ENCODE peak calls at places on chromosomes 5 and 9, in five cellular contexts. Y, S, T, B and O are unnamed samples.

GRCh38 chr5:171477666-171478065 is 58.2 kb downstream of the FGF18 start:
- DNase-seq in T (no peak), Y (no peak), B (no peak), S (no peak), O (no peak)

GRCh38 chr5:1852324-1852947 is 30.3 kb downstream of the IRX4 start:
- DNase-seq in B (no peak), S (no peak), T (no peak), Y (no peak), O (no peak)

GRCh38 chr9:123954921-123955320 is 25.0 kb upstream of the DENND1A start:
- DNase-seq in Y (no peak), S (no peak), B (peak; percentile 74), T (peak; percentile 9), O (no peak)

GRCh38 chr5:103624035-103624461 is 61.5 kb upstream of the NUDT12 start:
- DNase-seq in Y (no peak), S (peak; percentile 91), T (peak; percentile 73), B (no peak), O (no peak)

GRCh38 chr5:8961219-8961618 is 584.7 kb downstream of the SEMA5A start:
- DNase-seq in Y (no peak), B (no peak), S (no peak), T (no peak), O (no peak)

GRCh38 chr5:149094996-149095395 is 32.1 kb upstream of the SH3TC2 start:
- DNase-seq in Y (no peak), T (peak; percentile 28), B (no peak), S (no peak), O (no peak)

GRCh38 chr9:134644715-134645606 is 3.4 kb downstream of the COL5A1 start:
- DNase-seq in T (peak; percentile 92), S (peak; percentile 96), B (peak; percentile 93), Y (no peak), O (no peak)

GRCh38 chr9:100492952-100493351 is 20.0 kb downstream of the TMEFF1 start:
- DNase-seq in Y (no peak), S (peak; percentile 41), B (no peak), T (no peak), O (no peak)

GRCh38 chr5:6495433-6496206 is 47.0 kb downstream of the UBE2QL1 start:
- DNase-seq in B (no peak), T (no peak), S (no peak), Y (no peak), O (no peak)

GRCh38 chr9:31597977-31598376 is 786.5 kb upstream of the ACO1 start:
- DNase-seq in B (peak; percentile 39), S (peak; percentile 44), Y (no peak), T (peak; percentile 96), O (no peak)

GRCh38 chr5:15472116-15472515 is 27.9 kb upstream of the FBXL7 start:
- DNase-seq in S (no peak), Y (no peak), B (no peak), T (no peak), O (no peak)

GRCh38 chr9:136690104-136690840 is 3.0 kb upstream of the AGPAT2 start:
- DNase-seq in S (no peak), Y (no peak), T (no peak), B (no peak), O (no peak)

GRCh38 chr5:133531634-133532033 is 80.7 kb downstream of the FSTL4 start:
- DNase-seq in B (no peak), Y (no peak), T (no peak), S (peak; percentile 14), O (no peak)

GRCh38 chr5:143124593-143124992 is 278.9 kb downstream of the NR3C1 start:
- DNase-seq in T (no peak), Y (no peak), S (no peak), B (peak; percentile 11), O (no peak)

GRCh38 chr9:131464354-131465000 is 38.2 kb upstream of the POMT1 start:
- DNase-seq in T (no peak), B (no peak), Y (no peak), S (no peak), O (no peak)

GRCh38 chr9:129549139-129549538 is 71.8 kb downstream of the C9orf50 start:
- DNase-seq in T (no peak), B (no peak), Y (no peak), S (no peak), O (no peak)
- H3K4me3 ChIP-seq in T (no peak overlapping the region), B (no peak overlapping the region), Y (no peak overlapping the region), S (peak overlapping the region; percentile 28), O (no peak overlapping the region)

GRCh38 chr5:144487207-144487606 is 316.5 kb downstream of the KCTD16 start:
- DNase-seq in T (no peak), S (no peak), B (peak; percentile 18), Y (no peak), O (no peak)
- TF ChIP-seq CTCF in T (peak; percentile 13), S (peak; percentile 8), B (peak; percentile 47), Y (no peak), O (peak; percentile 13)

GRCh38 chr5:108728566-108729305 is 19.0 kb upstream of the FER start:
- DNase-seq in B (no peak), S (no peak), Y (peak; percentile 46), T (peak; percentile 8), O (no peak)

GRCh38 chr5:108727639-108728565 is 19.8 kb upstream of the FER start:
- DNase-seq in Y (peak; percentile 46), B (peak; percentile 92), T (peak; percentile 77), S (peak; percentile 92), O (peak; percentile 82)

GRCh38 chr5:108727154-108727638 is 20.5 kb upstream of the FER start:
- DNase-seq in B (no peak), T (peak; percentile 35), S (no peak), Y (no peak), O (no peak)

GRCh38 chr5:108729306-108729645 is 18.4 kb upstream of the FER start:
- DNase-seq in S (no peak), T (peak; percentile 28), Y (no peak), B (peak; percentile 15), O (no peak)

DNA sequence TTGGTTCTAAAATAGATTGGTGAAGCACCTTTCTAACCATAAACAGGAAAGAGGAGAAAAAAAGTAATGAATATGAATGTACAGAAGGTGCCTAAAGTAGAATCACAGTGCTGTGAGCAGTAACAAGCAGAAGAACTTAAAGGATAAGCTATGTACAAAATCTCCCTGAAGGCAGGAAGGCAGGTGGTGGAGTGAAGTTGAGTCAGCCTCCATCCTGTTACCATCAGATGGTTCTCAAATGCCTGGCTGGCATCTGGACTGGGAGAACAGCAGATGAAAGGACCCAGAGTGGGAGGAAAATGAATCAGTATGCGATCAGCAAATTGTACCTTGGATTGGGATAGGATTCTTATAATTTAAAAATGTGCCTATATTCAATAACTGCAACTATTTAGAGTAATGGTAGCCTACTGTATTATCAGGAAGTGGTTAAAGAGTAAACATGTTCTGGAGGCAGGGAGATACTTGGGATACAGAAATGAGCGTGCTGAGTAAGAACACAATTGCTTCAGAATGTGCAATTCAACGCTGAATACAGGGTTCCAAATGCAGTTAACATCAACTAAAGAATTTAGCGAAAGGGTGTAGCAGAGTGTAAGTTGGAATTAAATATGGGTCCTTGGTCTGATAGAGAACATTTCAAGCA is 21.1 kb upstream of the FER start:
- DNase-seq in T (peak; percentile 83), B (no peak), S (no peak), Y (no peak), O (no peak)
- H3K4me3 ChIP-seq in T (no peak overlapping the region), B (no peak overlapping the region), S (no peak overlapping the region), Y (no peak overlapping the region), O (no peak overlapping the region)

GRCh38 chr9:70355801-70356200 is 58.7 kb downstream of the KLF9 start:
- DNase-seq in B (no peak), Y (no peak), T (no peak), S (no peak), O (no peak)

GRCh38 chr9:70352356-70352755 is 62.1 kb downstream of the KLF9 start:
- DNase-seq in Y (no peak), B (no peak), S (peak; percentile 67), T (peak; percentile 38), O (no peak)

GRCh38 chr9:70347046-70347445 is 67.4 kb downstream of the KLF9 start:
- DNase-seq in T (no peak), Y (no peak), B (no peak), S (no peak), O (no peak)

DNA sequence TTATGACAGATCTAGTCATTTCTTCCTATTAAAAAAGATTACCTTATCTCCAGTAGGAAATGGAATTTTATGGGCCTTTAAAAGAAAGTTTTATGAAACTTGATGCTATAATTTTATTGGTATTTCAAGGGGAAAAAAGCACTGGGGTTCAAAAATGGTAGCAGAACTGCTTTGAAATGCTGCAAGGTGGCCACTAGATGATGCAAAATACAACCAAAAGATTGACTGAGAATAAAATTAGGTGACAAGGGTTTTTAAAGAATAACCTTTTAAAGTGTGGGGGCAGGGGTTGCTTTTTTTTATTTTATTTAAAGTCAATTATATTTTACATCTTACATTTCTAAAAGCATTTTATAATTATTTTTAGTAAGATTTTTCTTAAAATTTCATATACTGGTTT is 61.7 kb downstream of the KLF9 start:
- DNase-seq in S (peak; percentile 17), Y (no peak), T (no peak), B (no peak), O (no peak)
- TF ChIP-seq CTCF in S (peak; percentile 56), Y (peak; percentile 75), T (peak; percentile 1), B (peak; percentile 43), O (peak; percentile 32)

GRCh38 chr5:77209495-77210090 is 887 bp upstream of the PDE8B start:
- DNase-seq in B (no peak), S (no peak), Y (no peak), T (no peak), O (no peak)
- H3K4me3 ChIP-seq in B (peak overlapping the region; percentile 50), S (no peak overlapping the region), Y (no peak overlapping the region), T (no peak overlapping the region), O (peak overlapping the region; percentile 48)

GRCh38 chr5:82364497-82364896 is 86.3 kb upstream of the RPS23 start:
- DNase-seq in S (peak; percentile 85), B (peak; percentile 41), Y (no peak), T (peak; percentile 71), O (no peak)
- TF ChIP-seq CTCF in S (peak; percentile 63), B (peak; percentile 42), Y (no peak), T (peak; percentile 48), O (no peak)